ENCODE peak calls at places on chromosomes 3 and 15, in seven cellular contexts. Z is right cardiac atrium, L is colonic mucosa, N is A673, X is IMR-90, F is neural progenitor cell, O is lung. W is an unnamed sample.
A peak's percentile ranks its signal among the peaks of the same experiment; 100 is the strongest.

GRCh38 chr3:13494463-13495350 is 14.6 kb downstream of the HDAC11 start:
- DNase-seq in Z (no peak), F (peak; percentile 60), N (peak; percentile 58), O (no peak), X (peak; percentile 21), L (no peak), W (peak; percentile 44)

GRCh38 chr15:70271422-70272088 is 173.8 kb upstream of the TLE3 start:
- DNase-seq in X (peak; percentile 95), F (peak; percentile 50), N (peak; percentile 79), O (no peak), Z (peak; percentile 56), L (no peak), W (no peak)

GRCh38 chr15:59688383-59688887 is 685 bp downstream of the BNIP2 start:
- DNase-seq in F (no peak), X (peak; percentile 77), O (peak; percentile 42), L (no peak), N (peak; percentile 55), Z (no peak), W (peak; percentile 85)

GRCh38 chr15:89781891-89782618 is 5.9 kb downstream of the MESP2 start:
- DNase-seq in L (no peak), X (peak; percentile 57), O (no peak), Z (peak; percentile 17), N (no peak), F (no peak), W (no peak)

GRCh38 chr3:46857485-46858341 is 5.5 kb downstream of the MYL3 start:
- DNase-seq in F (no peak), O (no peak), Z (peak; percentile 4), L (no peak), X (no peak), N (no peak), W (no peak)

GRCh38 chr3:12999147-13000140 is 73.8 kb downstream of the IQSEC1 start:
- DNase-seq in L (peak; percentile 95), F (no peak), N (no peak), O (peak; percentile 89), X (no peak), Z (peak; percentile 94), W (no peak)

GRCh38 chr3:187739561-187740445 is 5.5 kb downstream of the BCL6 start:
- DNase-seq in Z (peak; percentile 79), F (peak; percentile 89), X (peak; percentile 89), O (peak; percentile 79), N (peak; percentile 91), L (peak; percentile 82), W (peak; percentile 96)

GRCh38 chr3:30658328-30659052 is 52.1 kb downstream of the TGFBR2 start:
- DNase-seq in F (no peak), O (no peak), N (peak; percentile 84), X (peak; percentile 79), Z (no peak), L (no peak), W (peak; percentile 73)

GRCh38 chr15:62606376-62607164 is 436.0 kb upstream of the TPM1 start:
- DNase-seq in L (no peak), Z (no peak), O (no peak), X (peak; percentile 100), F (no peak), N (no peak), W (peak; percentile 97)

DNA sequence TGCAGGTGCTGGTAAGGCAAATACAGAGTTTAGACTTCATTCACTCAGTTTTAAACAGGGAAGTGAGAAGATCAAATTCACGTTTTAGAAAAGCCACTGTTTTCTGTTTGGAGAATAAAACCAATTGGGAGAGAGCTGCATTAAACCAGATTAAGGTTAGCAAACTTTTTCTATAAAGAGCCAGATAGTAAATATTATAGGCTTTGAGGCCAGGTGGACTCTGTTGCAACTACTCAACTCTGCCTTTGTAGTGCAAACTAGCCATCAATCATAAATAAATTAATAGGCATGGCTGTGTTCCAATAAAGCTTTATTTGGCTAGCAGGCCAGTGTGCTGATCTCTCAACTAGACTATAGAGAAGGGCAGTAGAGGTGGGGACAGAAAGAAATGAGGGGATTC is 33.5 kb downstream of the SUCLG2 start:
- DNase-seq in N (no peak), L (no peak), F (no peak), X (no peak), Z (no peak), O (no peak), W (no peak)
- H3K27me3 ChIP-seq in N (no peaks in the 10 kb centered on the region), L (no peaks in the 10 kb centered on the region), F (no peaks in the 10 kb centered on the region), X (no peaks in the 10 kb centered on the region), Z (no peaks in the 10 kb centered on the region), O (no peaks in the 10 kb centered on the region), W (no peaks in the 10 kb centered on the region)

GRCh38 chr3:125058529-125058928 is 2.7 kb upstream of the HEG1 start:
- DNase-seq in N (no peak), F (no peak), O (no peak), X (no peak), L (no peak), Z (no peak), W (no peak)
- H3K27ac ChIP-seq in N (no peak overlapping the region), F (no peak overlapping the region), O (no peak overlapping the region), X (no peak overlapping the region), L (no peak overlapping the region), Z (peak overlapping the region; percentile 18), W (no peak overlapping the region)

GRCh38 chr3:44576661-44577060 is 8.1 kb upstream of the ZNF660 start:
- DNase-seq in F (no peak), N (no peak), X (no peak), Z (no peak), O (no peak), L (no peak), W (no peak)

GRCh38 chr3:44568561-44568960 is 13.6 kb downstream of the ZKSCAN7 start:
- DNase-seq in N (no peak), O (no peak), L (no peak), X (peak; percentile 84), F (no peak), Z (no peak), W (no peak)

DNA sequence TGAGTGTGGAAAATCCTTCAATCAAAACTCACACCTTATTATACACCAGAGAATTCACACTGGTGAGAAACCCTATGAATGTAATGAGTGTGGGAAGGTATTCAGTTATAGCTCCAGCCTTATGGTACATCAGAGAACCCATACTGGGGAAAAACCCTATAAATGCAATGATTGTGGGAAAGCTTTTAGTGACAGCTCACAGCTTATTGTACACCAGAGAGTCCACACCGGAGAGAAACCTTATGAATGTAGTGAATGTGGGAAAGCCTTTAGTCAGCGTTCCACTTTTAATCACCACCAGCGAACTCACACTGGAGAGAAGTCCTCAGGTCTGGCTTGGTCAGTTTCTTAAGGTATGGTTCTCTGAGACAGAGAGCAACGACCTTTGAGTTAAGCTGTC is 13.7 kb upstream of the ZNF660 start:
- DNase-seq in Z (no peak), F (no peak), L (no peak), N (no peak), O (no peak), X (no peak), W (no peak)
- H3K9me3 ChIP-seq in Z (peaks cover 3% of the 10 kb centered on the region), F (no peaks in the 10 kb centered on the region), L (no peaks in the 10 kb centered on the region), N (peaks cover 6% of the 10 kb centered on the region), O (peaks cover 28% of the 10 kb centered on the region), X (peaks cover 18% of the 10 kb centered on the region), W (no peaks in the 10 kb centered on the region)

GRCh38 chr15:85880501-85881190 is 85.9 kb upstream of the KLHL25 start:
- DNase-seq in L (no peak), X (no peak), O (no peak), N (no peak), F (no peak), Z (no peak), W (no peak)
- H3K27me3 ChIP-seq in L (no peaks in the 10 kb centered on the region), X (no peaks in the 10 kb centered on the region), O (peaks cover 4% of the 10 kb centered on the region), N (peaks cover 37% of the 10 kb centered on the region), F (no peaks in the 10 kb centered on the region), Z (no peaks in the 10 kb centered on the region), W (peaks cover 5% of the 10 kb centered on the region)

W was measured in cardiac muscle cell.